ENCODE peak calls at places on chromosomes 12 and 14, in four cellular contexts. X, W, G and U are unnamed samples.

GRCh38 chr14:91350813-91351507 is 66.7 kb downstream of the CCDC88C start:
- DNase-seq in W (no peak), G (no peak), X (no peak), U (no peak)

GRCh38 chr12:77845831-77846230 is 15.1 kb downstream of the NAV3 start:
- DNase-seq in G (peak; percentile 19), X (no peak), W (no peak), U (no peak)

GRCh38 chr14:42378880-42379279 is 772.2 kb downstream of the LRFN5 start:
- DNase-seq in G (no peak), W (no peak), X (no peak), U (no peak)

GRCh38 chr12:80116735-80117134 is 17.4 kb downstream of the OTOGL start:
- DNase-seq in X (no peak), G (no peak), W (no peak), U (no peak)

GRCh38 chr12:31482816-31483215 is 108.1 kb downstream of the DENND5B start:
- DNase-seq in X (no peak), G (no peak), W (no peak), U (no peak)

GRCh38 chr12:67452119-67452805 is 183.1 kb downstream of the CAND1 start:
- DNase-seq in W (no peak), X (no peak), G (no peak), U (no peak)

GRCh38 chr14:35365130-35366047 is 39.2 kb downstream of the NFKBIA start:
- DNase-seq in W (peak; percentile 97), G (no peak), X (peak; percentile 77), U (no peak)

GRCh38 chr12:89448951-89449371 is 75.6 kb downstream of the GALNT4 start:
- DNase-seq in G (no peak), W (no peak), X (no peak), U (no peak)

GRCh38 chr12:13024151-13024946 is 19.8 kb upstream of the FAM234B start:
- DNase-seq in G (peak; percentile 12), X (no peak), W (peak; percentile 39), U (peak; percentile 14)

GRCh38 chr12:4107436-4107878 is 166.1 kb upstream of the CCND2 start:
- DNase-seq in X (no peak), W (peak; percentile 64), G (peak; percentile 42), U (no peak)

GRCh38 chr12:19779393-19780056 is 340.2 kb downstream of the AEBP2 start:
- DNase-seq in G (no peak), X (no peak), W (no peak), U (no peak)

GRCh38 chr12:132453361-132454133 is 36.4 kb upstream of the FBRSL1 start:
- DNase-seq in G (no peak), W (no peak), X (no peak), U (no peak)

GRCh38 chr12:42794811-42795210 is 205.3 kb upstream of the PRICKLE1 start:
- DNase-seq in X (no peak), G (no peak), W (no peak), U (no peak)

DNA sequence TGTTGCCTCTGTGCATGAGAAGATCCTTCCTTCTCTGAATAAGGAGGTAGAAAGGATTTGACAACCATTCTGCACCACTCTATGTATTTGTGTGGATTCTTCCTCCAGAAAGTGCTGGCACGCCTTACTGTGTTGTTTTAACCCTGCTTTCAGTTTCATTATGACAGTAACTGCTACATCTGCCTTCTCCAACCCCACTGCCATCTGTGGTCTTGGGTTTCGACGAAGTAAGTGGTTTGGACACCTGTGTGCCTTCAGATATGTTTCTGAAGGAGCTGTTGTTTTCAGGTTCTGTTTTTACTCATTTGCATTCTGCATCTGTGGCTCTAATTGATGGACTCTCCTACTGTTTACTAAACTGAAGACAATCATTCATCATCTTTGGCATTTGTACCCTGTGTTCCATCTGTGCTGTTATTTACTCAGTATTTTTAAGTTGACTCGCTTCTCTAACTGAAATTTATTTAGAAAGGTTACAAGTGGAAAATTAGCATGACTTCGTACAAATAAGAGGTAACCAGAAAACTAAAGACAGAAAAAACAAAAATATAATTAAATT is 4.1 kb downstream of the TSHR start:
- DNase-seq in G (no peak), X (no peak), W (peak; percentile 21), U (no peak)
- H3K4me1 ChIP-seq in G (no peaks in the 10 kb centered on the region), X (no peaks in the 10 kb centered on the region), W (peaks cover 28% of the 10 kb centered on the region), U (no peaks in the 10 kb centered on the region)

DNA sequence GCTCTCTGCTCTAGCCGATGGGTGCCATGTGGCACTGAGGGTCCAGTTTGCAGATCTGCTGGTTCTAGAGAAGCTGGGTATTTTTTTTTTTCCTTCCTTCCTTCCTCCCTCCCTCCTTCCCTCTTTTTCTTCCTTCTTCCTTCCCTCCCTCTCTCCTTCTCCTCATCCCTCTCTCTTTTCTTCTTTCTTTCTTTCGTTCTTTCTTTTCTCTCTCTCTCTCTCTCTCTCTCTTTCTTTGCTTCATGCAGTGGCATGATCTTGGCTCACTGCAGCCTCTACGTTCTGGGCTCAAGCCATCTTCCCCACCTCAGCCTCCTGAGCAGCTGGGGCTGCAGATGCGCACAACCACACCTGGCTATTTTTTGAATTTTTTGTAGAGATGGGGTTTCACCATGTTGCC is 2.7 kb upstream of the BCL7A start:
- DNase-seq in G (no peak), X (no peak), W (no peak), U (no peak)
- H3K4me1 ChIP-seq in G (no peaks in the 10 kb centered on the region), X (no peaks in the 10 kb centered on the region), W (peaks cover 10% of the 10 kb centered on the region), U (no peaks in the 10 kb centered on the region)

GRCh38 chr14:69807192-69807591 is 10.2 kb upstream of the SLC10A1 start:
- DNase-seq in W (no peak), G (no peak), X (no peak), U (no peak)
- H3K4me1 ChIP-seq in W (no peaks in the 10 kb centered on the region), G (no peaks in the 10 kb centered on the region), X (no peaks in the 10 kb centered on the region), U (no peaks in the 10 kb centered on the region)

DNA sequence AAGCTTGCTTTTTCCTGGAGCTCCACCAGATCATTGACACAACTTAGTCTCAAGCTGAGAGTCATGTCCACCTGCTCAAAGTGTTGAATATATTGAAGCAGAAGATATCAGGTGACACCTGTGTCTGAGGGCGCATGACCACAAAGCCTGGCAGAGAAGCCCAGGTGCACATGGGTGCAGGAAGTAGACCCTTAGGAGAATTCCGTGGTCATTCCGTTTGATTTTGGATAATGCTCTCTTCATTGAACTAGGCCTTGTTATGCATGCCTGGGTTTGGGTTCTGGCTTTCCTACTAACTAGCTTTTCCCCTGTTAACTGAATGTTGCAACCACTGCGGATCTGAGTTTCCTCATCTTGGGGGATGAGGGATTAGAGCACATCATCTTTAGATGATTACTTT is 7.1 kb downstream of the ARHGDIB start:
- DNase-seq in X (no peak), G (no peak), W (no peak), U (no peak)
- H3K4me1 ChIP-seq in X (peaks cover 4% of the 10 kb centered on the region), G (peaks cover 16% of the 10 kb centered on the region), W (peaks cover 50% of the 10 kb centered on the region), U (peaks cover 18% of the 10 kb centered on the region)

DNA sequence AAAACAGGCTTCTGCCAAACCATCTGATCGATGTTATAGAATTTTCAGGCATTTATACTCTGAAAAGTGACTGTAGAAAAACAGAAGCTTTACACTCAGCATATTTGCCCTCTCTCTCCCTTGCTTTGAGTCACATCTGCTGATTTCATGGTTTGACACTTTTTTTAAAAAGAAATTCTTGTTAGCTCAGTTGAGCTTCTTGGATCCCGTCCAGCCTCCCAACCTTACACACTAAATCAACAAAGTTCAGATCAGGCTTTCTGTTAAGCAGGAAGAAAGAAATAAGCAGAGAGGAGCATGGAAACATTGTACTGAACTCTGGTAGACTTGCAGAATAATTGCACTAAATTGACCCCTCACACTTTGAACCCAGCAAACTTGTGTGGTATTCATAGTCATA is 193.6 kb upstream of the SEL1L start:
- DNase-seq in G (no peak), X (no peak), W (peak; percentile 46), U (no peak)
- H3K4me1 ChIP-seq in G (no peaks in the 10 kb centered on the region), X (no peaks in the 10 kb centered on the region), W (no peaks in the 10 kb centered on the region), U (no peaks in the 10 kb centered on the region)

DNA sequence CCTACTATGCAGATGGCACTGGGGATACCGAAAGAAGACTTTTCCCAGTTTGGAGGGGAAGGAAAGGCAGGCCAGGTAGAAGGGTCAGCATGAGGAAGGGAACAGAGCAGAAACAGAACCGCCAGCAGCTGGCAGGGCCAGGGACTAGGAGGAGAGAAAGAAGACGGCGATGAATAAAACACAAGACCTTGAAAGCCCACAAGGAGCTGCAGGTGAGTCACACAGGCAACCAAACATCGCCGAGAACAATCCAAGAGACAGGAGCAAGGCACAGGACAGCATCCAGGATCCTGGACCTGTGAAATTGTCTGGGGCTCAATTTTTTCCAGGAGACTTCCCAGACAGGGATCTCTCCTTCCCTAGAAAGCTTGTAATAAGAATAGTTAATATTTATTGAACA is 47.3 kb downstream of the NUAK1 start:
- DNase-seq in W (peak; percentile 44), G (no peak), X (no peak), U (no peak)
- H3K4me1 ChIP-seq in W (peaks cover 26% of the 10 kb centered on the region), G (peaks cover 9% of the 10 kb centered on the region), X (peaks cover 22% of the 10 kb centered on the region), U (no peaks in the 10 kb centered on the region)

GRCh38 chr12:108663324-108664015 is 29.8 kb upstream of the SELPLG start:
- DNase-seq in X (no peak), W (no peak), G (no peak), U (no peak)
- H3K4me1 ChIP-seq in X (peaks cover 6% of the 10 kb centered on the region), W (peaks cover 49% of the 10 kb centered on the region), G (peaks cover 18% of the 10 kb centered on the region), U (peaks cover 34% of the 10 kb centered on the region)

DNA sequence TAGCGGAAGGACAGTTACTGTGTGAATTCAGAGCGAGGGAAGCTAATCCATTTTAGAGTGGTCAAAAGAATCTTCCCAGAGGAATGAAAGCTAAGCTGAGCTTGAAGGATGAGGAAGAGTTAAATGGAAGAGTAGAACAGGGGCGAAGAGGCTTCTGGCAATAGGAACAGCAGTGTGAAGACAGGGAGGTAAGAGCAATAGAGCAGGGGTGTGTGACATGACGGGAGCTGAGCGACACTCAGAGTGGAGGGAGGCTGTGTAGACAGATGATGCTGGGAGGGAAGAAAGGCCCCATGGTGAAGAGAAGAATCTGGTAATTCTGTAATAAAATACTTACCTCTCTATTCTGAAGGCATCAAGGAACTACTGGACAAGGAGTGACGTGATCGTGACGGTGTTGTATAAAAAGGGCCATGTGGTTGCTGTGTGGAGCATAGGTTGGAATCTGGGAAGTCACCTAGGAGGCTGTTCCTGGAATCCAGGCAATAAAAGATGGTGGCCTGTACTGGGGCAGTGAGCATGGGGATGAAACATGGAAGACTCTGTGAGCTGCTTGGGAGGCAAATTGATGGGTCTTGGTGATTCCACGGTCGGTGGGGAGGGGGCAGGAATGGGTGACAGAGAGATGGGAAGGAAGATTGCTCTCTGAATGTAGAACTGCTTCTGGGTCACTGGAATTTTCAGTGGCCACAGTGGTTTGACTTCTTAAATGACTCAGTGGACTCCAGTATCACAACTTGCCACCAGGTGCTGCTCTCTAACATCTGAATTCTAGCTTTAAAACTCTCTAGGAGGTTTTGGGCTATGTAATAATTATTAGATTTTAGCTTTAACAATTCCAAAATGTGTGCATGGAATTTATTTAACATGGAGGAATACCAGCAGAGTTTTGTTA is 164.1 kb downstream of the ATP23 start:
- DNase-seq in X (no peak), G (no peak), W (no peak), U (no peak)
- H3K4me1 ChIP-seq in X (no peaks in the 10 kb centered on the region), G (no peaks in the 10 kb centered on the region), W (no peaks in the 10 kb centered on the region), U (no peaks in the 10 kb centered on the region)

DNA sequence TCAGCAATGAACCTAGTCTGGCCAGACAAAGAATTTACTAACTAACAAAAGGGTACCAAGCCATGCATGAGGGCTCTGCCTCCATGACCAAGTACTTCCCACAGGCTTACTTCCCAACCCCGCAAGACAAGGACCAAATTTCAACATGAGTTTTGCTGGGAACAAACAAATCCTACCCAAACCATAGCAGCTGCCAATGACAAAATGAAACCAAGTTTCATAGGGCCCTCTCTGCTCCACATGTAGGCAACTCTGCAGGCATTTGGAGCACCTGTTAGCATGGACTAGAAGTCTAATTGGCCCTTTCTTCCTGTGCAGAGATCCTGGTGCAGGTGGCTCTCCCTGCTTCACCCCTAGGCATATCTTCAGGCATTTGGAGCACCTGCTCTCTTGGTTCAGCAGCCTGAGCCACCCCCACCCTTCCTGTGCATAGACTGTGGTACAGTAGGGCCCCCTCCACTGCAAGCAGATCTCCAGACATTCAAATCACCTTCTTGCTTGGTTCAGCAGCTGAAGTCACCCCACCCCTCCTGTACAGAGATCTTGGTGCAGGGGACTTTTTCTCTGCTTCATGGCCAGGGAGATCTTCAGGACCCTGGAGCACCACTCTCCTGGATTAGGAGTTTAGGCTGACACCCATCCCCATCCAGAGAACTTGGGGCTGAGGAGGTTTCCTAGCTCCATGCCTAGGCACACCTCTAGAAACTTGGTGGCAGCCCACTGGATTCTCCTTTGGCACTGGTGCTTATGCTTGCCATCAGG is 308.7 kb downstream of the RPAP3 start:
- DNase-seq in W (no peak), X (no peak), G (no peak), U (no peak)
- H3K4me1 ChIP-seq in W (peaks cover 4% of the 10 kb centered on the region), X (no peaks in the 10 kb centered on the region), G (peaks cover 13% of the 10 kb centered on the region), U (no peaks in the 10 kb centered on the region)